ENCODE peak calls at places on chromosomes 11 and 22, in eight cellular contexts. One of them, this sample, is unnamed.

GRCh38 chr22:19955241-19956128 is 13.9 kb upstream of the TXNRD2 start:
- DNase-seq in iPS-NIHi11: no peak
- DNase-seq in amniotic epithelial cell: no peak
- DNase-seq in memory B cell: no peak
- DNase-seq in coronary artery: no peak
- DNase-seq in effector CD4-positive, alpha-beta T cell: no peak
- DNase-seq in posterior cingulate gyrus: no peak
- DNase-seq in pancreas: no peak
- DNase-seq in this sample: no peak

GRCh38 chr11:69122337-69122641 is 33.4 kb upstream of the SMIM38 start:
- DNase-seq in iPS-NIHi11: no peak
- DNase-seq in amniotic epithelial cell: no peak
- DNase-seq in memory B cell: no peak
- DNase-seq in coronary artery: no peak
- DNase-seq in effector CD4-positive, alpha-beta T cell: no peak
- DNase-seq in posterior cingulate gyrus: no peak
- DNase-seq in pancreas: no peak
- DNase-seq in this sample: no peak

GRCh38 chr22:29396126-29396525 is 7.8 kb upstream of the AP1B1 start:
- DNase-seq in iPS-NIHi11: no peak
- DNase-seq in amniotic epithelial cell: no peak
- DNase-seq in memory B cell: no peak
- DNase-seq in coronary artery: peak; percentile 63
- DNase-seq in effector CD4-positive, alpha-beta T cell: no peak
- DNase-seq in posterior cingulate gyrus: no peak
- DNase-seq in pancreas: peak; percentile 61
- DNase-seq in this sample: no peak

GRCh38 chr11:35321532-35322320 is 97.6 kb downstream of the SLC1A2 start:
- DNase-seq in iPS-NIHi11: no peak
- DNase-seq in amniotic epithelial cell: no peak
- DNase-seq in memory B cell: no peak
- DNase-seq in coronary artery: no peak
- DNase-seq in effector CD4-positive, alpha-beta T cell: no peak
- DNase-seq in posterior cingulate gyrus: no peak
- DNase-seq in pancreas: peak; percentile 61
- DNase-seq in this sample: no peak

GRCh38 chr22:49968831-49969661 is 8.5 kb downstream of the PIM3 start:
- DNase-seq in iPS-NIHi11: peak; percentile 10
- DNase-seq in amniotic epithelial cell: no peak
- DNase-seq in memory B cell: peak; percentile 22
- DNase-seq in coronary artery: peak; percentile 73
- DNase-seq in effector CD4-positive, alpha-beta T cell: no peak
- DNase-seq in posterior cingulate gyrus: peak; percentile 9
- DNase-seq in pancreas: peak; percentile 37
- DNase-seq in this sample: no peak

GRCh38 chr11:100546714-100547113 is 140.4 kb upstream of the ARHGAP42 start:
- DNase-seq in iPS-NIHi11: no peak
- DNase-seq in amniotic epithelial cell: peak; percentile 79
- DNase-seq in memory B cell: no peak
- DNase-seq in coronary artery: no peak
- DNase-seq in effector CD4-positive, alpha-beta T cell: no peak
- DNase-seq in posterior cingulate gyrus: no peak
- DNase-seq in pancreas: no peak
- DNase-seq in this sample: no peak

GRCh38 chr22:39384750-39385480 is 14.7 kb upstream of the TAB1 start:
- DNase-seq in iPS-NIHi11: peak; percentile 62
- DNase-seq in amniotic epithelial cell: no peak
- DNase-seq in memory B cell: no peak
- DNase-seq in coronary artery: no peak
- DNase-seq in effector CD4-positive, alpha-beta T cell: no peak
- DNase-seq in posterior cingulate gyrus: no peak
- DNase-seq in pancreas: no peak
- DNase-seq in this sample: no peak

GRCh38 chr22:44329179-44329796 is 16.5 kb upstream of the SHISAL1 start:
- DNase-seq in iPS-NIHi11: no peak
- DNase-seq in amniotic epithelial cell: no peak
- DNase-seq in memory B cell: no peak
- DNase-seq in coronary artery: no peak
- DNase-seq in effector CD4-positive, alpha-beta T cell: no peak
- DNase-seq in posterior cingulate gyrus: no peak
- DNase-seq in pancreas: no peak
- DNase-seq in this sample: no peak

GRCh38 chr11:60710482-60710881 is 11.1 kb downstream of the MS4A8 start:
- DNase-seq in iPS-NIHi11: peak; percentile 49
- DNase-seq in amniotic epithelial cell: peak; percentile 26
- DNase-seq in memory B cell: no peak
- DNase-seq in coronary artery: no peak
- DNase-seq in effector CD4-positive, alpha-beta T cell: no peak
- DNase-seq in posterior cingulate gyrus: no peak
- DNase-seq in pancreas: no peak
- DNase-seq in this sample: no peak